ENCODE peak calls at places on chromosomes 4 and X, in four cellular contexts. One of them, this sample, is unnamed.

GRCh38 chr4:139913398-139913990 is 240.5 kb downstream of the MAML3 start:
- DNase-seq in COR-L47: peak
- DNase-seq in RPMI7951: no peak
- DNase-seq in epithelial cell of esophagus: no peak
- DNase-seq in this sample: peak

GRCh38 chr4:76374744-76375143 is 46.2 kb downstream of the CCDC158 start:
- DNase-seq in COR-L47: no peak
- DNase-seq in RPMI7951: peak
- DNase-seq in epithelial cell of esophagus: no peak
- DNase-seq in this sample: peak

GRCh38 chr4:185290656-185291055 is 81.3 kb downstream of the SNX25 start:
- DNase-seq in RPMI7951: no peak
- DNase-seq in COR-L47: no peak
- DNase-seq in epithelial cell of esophagus: no peak
- DNase-seq in this sample: no peak

GRCh38 chrX:68462653-68463052 is 29.4 kb upstream of the OPHN1 start:
- DNase-seq in epithelial cell of esophagus: peak
- DNase-seq in COR-L47: no peak
- DNase-seq in RPMI7951: peak
- DNase-seq in this sample: no peak

GRCh38 chr4:163107754-163108153 is 58.9 kb downstream of the NAF1 start:
- DNase-seq in epithelial cell of esophagus: peak
- DNase-seq in RPMI7951: no peak
- DNase-seq in COR-L47: no peak
- DNase-seq in this sample: no peak

GRCh38 chr4:14924080-14924916 is 78.0 kb upstream of the CPEB2 start:
- DNase-seq in RPMI7951: no peak
- DNase-seq in COR-L47: no peak
- DNase-seq in epithelial cell of esophagus: no peak
- DNase-seq in this sample: no peak

GRCh38 chr4:3300198-3300671 is 7.4 kb downstream of the RGS12 start:
- DNase-seq in epithelial cell of esophagus: no peak
- DNase-seq in COR-L47: no peak
- DNase-seq in RPMI7951: no peak
- DNase-seq in this sample: no peak

GRCh38 chrX:13372203-13372980 is 52.5 kb upstream of the ATXN3L start:
- DNase-seq in COR-L47: no peak
- DNase-seq in RPMI7951: no peak
- DNase-seq in epithelial cell of esophagus: peak
- DNase-seq in this sample: no peak

GRCh38 chrX:49915352-49916222 is 6.8 kb upstream of the CLCN5 start:
- DNase-seq in epithelial cell of esophagus: peak
- DNase-seq in RPMI7951: peak
- DNase-seq in COR-L47: peak
- DNase-seq in this sample: peak

GRCh38 chr4:89254847-89255246 is 52.8 kb downstream of the GPRIN3 start:
- DNase-seq in COR-L47: no peak
- DNase-seq in epithelial cell of esophagus: peak
- DNase-seq in RPMI7951: peak
- DNase-seq in this sample: peak

GRCh38 chrX:42189601-42190000 is 266.2 kb upstream of the CASK start:
- DNase-seq in RPMI7951: no peak
- DNase-seq in COR-L47: no peak
- DNase-seq in epithelial cell of esophagus: no peak
- DNase-seq in this sample: no peak

GRCh38 chr4:112170451-112170993 is 25.3 kb downstream of the FAM241A start:
- DNase-seq in RPMI7951: peak
- DNase-seq in COR-L47: no peak
- DNase-seq in epithelial cell of esophagus: peak
- DNase-seq in this sample: no peak

GRCh38 chr4:105560488-105560887 is 8.1 kb downstream of the ARHGEF38 start:
- DNase-seq in COR-L47: no peak
- DNase-seq in RPMI7951: no peak
- DNase-seq in epithelial cell of esophagus: peak
- DNase-seq in this sample: no peak

GRCh38 chr4:173432430-173432829 is 33.5 kb upstream of the SCRG1 start:
- DNase-seq in RPMI7951: no peak
- DNase-seq in COR-L47: no peak
- DNase-seq in epithelial cell of esophagus: no peak
- DNase-seq in this sample: no peak

GRCh38 chr4:15366660-15367059 is 61.2 kb upstream of the C1QTNF7 start:
- DNase-seq in RPMI7951: peak
- DNase-seq in COR-L47: no peak
- DNase-seq in epithelial cell of esophagus: no peak
- DNase-seq in this sample: no peak

GRCh38 chrX:45479835-45480422 is 279.3 kb upstream of the DIPK2B start:
- DNase-seq in epithelial cell of esophagus: peak
- DNase-seq in RPMI7951: peak
- DNase-seq in COR-L47: no peak
- DNase-seq in this sample: no peak

GRCh38 chr4:90606781-90607180 is 479.6 kb downstream of the CCSER1 start:
- DNase-seq in RPMI7951: no peak
- DNase-seq in epithelial cell of esophagus: no peak
- DNase-seq in COR-L47: no peak
- DNase-seq in this sample: no peak

GRCh38 chrX:44433556-44433955 is 90.1 kb upstream of the EFHC2 start:
- DNase-seq in COR-L47: no peak
- DNase-seq in epithelial cell of esophagus: peak
- DNase-seq in RPMI7951: no peak
- DNase-seq in this sample: no peak

GRCh38 chrX:109840585-109840984 is 107.5 kb upstream of the ACSL4 start:
- DNase-seq in COR-L47: no peak
- DNase-seq in RPMI7951: peak
- DNase-seq in epithelial cell of esophagus: peak
- DNase-seq in this sample: no peak

GRCh38 chrX:40154853-40155616 is 57.3 kb upstream of the BCOR start:
- DNase-seq in RPMI7951: peak
- DNase-seq in epithelial cell of esophagus: no peak
- DNase-seq in COR-L47: peak
- DNase-seq in this sample: peak

GRCh38 chr4:155738548-155738947 is 20.3 kb upstream of the GUCY1B1 start:
- DNase-seq in epithelial cell of esophagus: no peak
- DNase-seq in COR-L47: no peak
- DNase-seq in RPMI7951: no peak
- DNase-seq in this sample: no peak

GRCh38 chr4:147822128-147822527 is 90.2 kb downstream of the ARHGAP10 start:
- DNase-seq in COR-L47: peak
- DNase-seq in RPMI7951: peak
- DNase-seq in epithelial cell of esophagus: peak
- DNase-seq in this sample: no peak

GRCh38 chr4:140617494-140618060 is 48.8 kb upstream of the UCP1 start:
- DNase-seq in epithelial cell of esophagus: no peak
- DNase-seq in RPMI7951: no peak
- DNase-seq in COR-L47: no peak
- DNase-seq in this sample: no peak

GRCh38 chr4:7431696-7432530 is 2.8 kb downstream of the PSAPL1 start:
- DNase-seq in COR-L47: no peak
- DNase-seq in RPMI7951: no peak
- DNase-seq in epithelial cell of esophagus: peak
- DNase-seq in this sample: no peak

GRCh38 chr4:1315306-1315705 is 25.6 kb downstream of the MAEA start:
- DNase-seq in epithelial cell of esophagus: no peak
- DNase-seq in RPMI7951: no peak
- DNase-seq in COR-L47: no peak
- DNase-seq in this sample: no peak

GRCh38 chr4:29051381-29051965 is 1668.7 kb upstream of the PCDH7 start:
- DNase-seq in RPMI7951: no peak
- DNase-seq in epithelial cell of esophagus: peak
- DNase-seq in COR-L47: no peak
- DNase-seq in this sample: no peak

GRCh38 chr4:8191136-8191747 is 7.8 kb upstream of the SH3TC1 start:
- DNase-seq in epithelial cell of esophagus: peak
- DNase-seq in COR-L47: no peak
- DNase-seq in RPMI7951: peak
- DNase-seq in this sample: no peak

GRCh38 chrX:39613997-39614679 is 483.6 kb downstream of the BCOR start:
- DNase-seq in RPMI7951: peak
- DNase-seq in epithelial cell of esophagus: no peak
- DNase-seq in COR-L47: no peak
- DNase-seq in this sample: no peak

GRCh38 chr4:156811963-156812362 is 159.6 kb downstream of the PDGFC start:
- DNase-seq in COR-L47: no peak
- DNase-seq in epithelial cell of esophagus: no peak
- DNase-seq in RPMI7951: no peak
- DNase-seq in this sample: no peak

GRCh38 chr4:42501624-42502401 is 104.5 kb downstream of the SHISA3 start:
- DNase-seq in COR-L47: peak
- DNase-seq in epithelial cell of esophagus: no peak
- DNase-seq in RPMI7951: no peak
- DNase-seq in this sample: no peak

GRCh38 chr4:122930877-122931276 is 8.5 kb upstream of the NUDT6 start:
- DNase-seq in epithelial cell of esophagus: peak
- DNase-seq in COR-L47: no peak
- DNase-seq in RPMI7951: peak
- DNase-seq in this sample: no peak

GRCh38 chr4:30770049-30770549 is 49.9 kb downstream of the PCDH7 start:
- DNase-seq in RPMI7951: no peak
- DNase-seq in epithelial cell of esophagus: peak
- DNase-seq in COR-L47: no peak
- DNase-seq in this sample: no peak

GRCh38 chrX:108122748-108123147 is 31.2 kb downstream of the ATG4A start:
- DNase-seq in RPMI7951: peak
- DNase-seq in COR-L47: no peak
- DNase-seq in epithelial cell of esophagus: peak
- DNase-seq in this sample: no peak

GRCh38 chr4:74098628-74098995 is 383 bp downstream of the CXCL2 start:
- DNase-seq in epithelial cell of esophagus: no peak
- DNase-seq in COR-L47: no peak
- DNase-seq in RPMI7951: no peak
- DNase-seq in this sample: no peak

GRCh38 chrX:100662791-100663190 is 18.8 kb downstream of the SRPX2 start:
- DNase-seq in epithelial cell of esophagus: peak
- DNase-seq in COR-L47: no peak
- DNase-seq in RPMI7951: no peak
- DNase-seq in this sample: no peak

GRCh38 chrX:19576742-19577141 is 61.4 kb upstream of the MAP3K15 start:
- DNase-seq in epithelial cell of esophagus: no peak
- DNase-seq in RPMI7951: peak
- DNase-seq in COR-L47: no peak
- DNase-seq in this sample: no peak

GRCh38 chr4:11599044-11599443 is 170.3 kb upstream of the HS3ST1 start:
- DNase-seq in epithelial cell of esophagus: peak
- DNase-seq in COR-L47: no peak
- DNase-seq in RPMI7951: no peak
- DNase-seq in this sample: no peak

GRCh38 chr4:8719421-8719820 is 126.9 kb downstream of the CPZ start:
- DNase-seq in epithelial cell of esophagus: no peak
- DNase-seq in COR-L47: no peak
- DNase-seq in RPMI7951: no peak
- DNase-seq in this sample: no peak